ENCODE peak calls at places on chromosome 6, in eight cellular contexts. Q is A549, B is lung, H is H9, G is AG04450, O is heart left ventricle, R is cardiac muscle cell, L is pancreas. M is an unnamed sample.
A peak's percentile ranks its signal among the peaks of the same experiment; 100 is the strongest.

GRCh38 chr6:157630463-157631080 is 192.5 kb upstream of the SNX9 start:
- DNase-seq in Q (no peak), L (no peak), B (no peak), H (no peak), G (no peak), O (no peak), R (no peak), M (no peak)

GRCh38 chr6:33160728-33161323 is 31.4 kb downstream of the COL11A2 start:
- DNase-seq in B (peak; percentile 68), L (no peak), H (peak; percentile 75), R (no peak), Q (peak; percentile 45), G (peak; percentile 44), O (no peak), M (no peak)

GRCh38 chr6:131167773-131168172 is 32.5 kb downstream of the AKAP7 start:
- DNase-seq in H (no peak), B (no peak), R (no peak), L (no peak), Q (no peak), O (no peak), G (no peak), M (no peak)

GRCh38 chr6:56713285-56713684 is 70.6 kb upstream of the DST start:
- DNase-seq in R (no peak), G (no peak), H (peak; percentile 39), L (no peak), O (no peak), Q (peak; percentile 72), B (peak; percentile 67), M (no peak)

GRCh38 chr6:158665332-158665731 is 15.5 kb downstream of the SYTL3 start:
- DNase-seq in R (no peak), G (no peak), Q (no peak), O (no peak), H (no peak), L (no peak), B (no peak), M (no peak)

GRCh38 chr6:170074907-170075306 is 216.0 kb downstream of the DLL1 start:
- DNase-seq in G (no peak), Q (no peak), H (peak; percentile 21), B (no peak), L (no peak), O (peak; percentile 23), R (no peak), M (peak; percentile 34)

GRCh38 chr6:109465772-109466171 is 10.2 kb upstream of the MICAL1 start:
- DNase-seq in L (no peak), G (no peak), O (no peak), B (peak; percentile 78), R (peak; percentile 34), H (no peak), Q (no peak), M (peak; percentile 81)

GRCh38 chr6:137166247-137167098 is 7.0 kb downstream of the IL22RA2 start:
- DNase-seq in B (no peak), Q (no peak), O (no peak), G (no peak), R (no peak), H (no peak), L (no peak), M (no peak)

GRCh38 chr6:145801021-145801420 is 13.6 kb downstream of the FBXO30 start:
- DNase-seq in L (no peak), O (no peak), B (no peak), H (no peak), G (no peak), R (no peak), Q (no peak), M (no peak)

GRCh38 chr6:44265003-44265842 is at the start of gene NFKBIE:
- DNase-seq in G (peak; percentile 71), Q (peak; percentile 84), O (peak; percentile 97), L (peak; percentile 96), B (peak; percentile 91), H (peak; percentile 94), R (peak; percentile 95), M (peak; percentile 93)

GRCh38 chr6:142932788-142933362 is 12.1 kb downstream of the HIVEP2 start:
- DNase-seq in H (no peak), Q (no peak), O (no peak), R (no peak), L (no peak), B (no peak), G (no peak), M (no peak)

GRCh38 chr6:10033223-10033829 is 381.5 kb downstream of the TFAP2A start:
- DNase-seq in H (no peak), G (no peak), B (no peak), Q (peak; percentile 97), R (no peak), L (no peak), O (no peak), M (no peak)

GRCh38 chr6:45212976-45213375 is 115.2 kb upstream of the RUNX2 start:
- DNase-seq in Q (no peak), R (no peak), G (no peak), O (no peak), B (no peak), H (no peak), L (no peak), M (no peak)

GRCh38 chr6:13303668-13304017 is 24.7 kb downstream of the TBC1D7 start:
- DNase-seq in Q (no peak), B (peak; percentile 71), R (peak; percentile 80), G (peak; percentile 52), O (peak; percentile 87), L (peak; percentile 60), H (no peak), M (no peak)

GRCh38 chr6:56552212-56553130 is 90.2 kb downstream of the DST start:
- DNase-seq in H (no peak), O (no peak), L (no peak), G (no peak), R (no peak), Q (no peak), B (no peak), M (no peak)

GRCh38 chr6:153099636-153100035 is 31.4 kb downstream of the RGS17 start:
- DNase-seq in L (no peak), H (no peak), O (no peak), R (no peak), B (no peak), G (no peak), Q (no peak), M (no peak)

GRCh38 chr6:159103396-159104162 is 58.8 kb upstream of the TAGAP start:
- DNase-seq in L (no peak), O (no peak), H (no peak), R (no peak), Q (no peak), G (no peak), B (no peak), M (no peak)

GRCh38 chr6:161444464-161444863 is 170.6 kb upstream of the AGPAT4 start:
- DNase-seq in R (no peak), Q (no peak), H (peak; percentile 49), B (no peak), O (no peak), L (peak; percentile 69), G (no peak), M (peak; percentile 64)

GRCh38 chr6:128275030-128275429 is 245.4 kb downstream of the PTPRK start:
- DNase-seq in L (no peak), B (no peak), O (no peak), R (no peak), Q (no peak), G (peak; percentile 7), H (no peak), M (no peak)

GRCh38 chr6:85166106-85166505 is 283.8 kb upstream of the NT5E start:
- DNase-seq in H (no peak), R (no peak), B (no peak), Q (no peak), O (no peak), L (no peak), G (no peak), M (no peak)

GRCh38 chr6:29685718-29686326 is 4.9 kb upstream of the ZFP57 start:
- DNase-seq in O (no peak), Q (no peak), R (peak; percentile 76), B (no peak), G (no peak), H (peak; percentile 79), L (no peak), M (no peak)

GRCh38 chr6:90413867-90414266 is 117.2 kb upstream of the BACH2 start:
- DNase-seq in Q (no peak), O (no peak), H (peak; percentile 68), R (peak; percentile 77), G (no peak), L (no peak), B (no peak), M (no peak)

GRCh38 chr6:112579601-112580000 is 232.5 kb downstream of the RFPL4B start:
- DNase-seq in H (no peak), B (no peak), L (no peak), R (no peak), O (no peak), G (no peak), Q (no peak), M (no peak)

GRCh38 chr6:135995160-135995898 is 143.8 kb downstream of the PDE7B start:
- DNase-seq in G (peak; percentile 47), B (no peak), L (no peak), R (no peak), O (no peak), Q (peak; percentile 27), H (no peak), M (no peak)

GRCh38 chr6:157037165-157037564 is 260.0 kb downstream of the ARID1B start:
- DNase-seq in R (no peak), O (no peak), L (no peak), B (no peak), H (no peak), Q (no peak), G (no peak), M (no peak)

GRCh38 chr6:38508894-38509293 is 130.8 kb downstream of the BTBD9 start:
- DNase-seq in Q (peak; percentile 36), G (peak; percentile 37), R (peak; percentile 27), L (no peak), H (no peak), B (no peak), O (no peak), M (no peak)
- H3K27ac ChIP-seq in Q (no peak overlapping the region), G (no peak overlapping the region), R (no peak overlapping the region), L (no peak overlapping the region), H (no peak overlapping the region), B (no peak overlapping the region), O (no peak overlapping the region), M (no peak overlapping the region)

GRCh38 chr6:154822947-154823558 is 89.8 kb downstream of the SCAF8 start:
- DNase-seq in Q (no peak), B (no peak), R (peak; percentile 32), L (no peak), H (no peak), G (no peak), O (no peak), M (no peak)
- H3K27ac ChIP-seq in Q (no peak overlapping the region), B (no peak overlapping the region), R (peak overlapping the region; percentile 79), L (no peak overlapping the region), H (no peak overlapping the region), G (no peak overlapping the region), O (no peak overlapping the region), M (no peak overlapping the region)

DNA sequence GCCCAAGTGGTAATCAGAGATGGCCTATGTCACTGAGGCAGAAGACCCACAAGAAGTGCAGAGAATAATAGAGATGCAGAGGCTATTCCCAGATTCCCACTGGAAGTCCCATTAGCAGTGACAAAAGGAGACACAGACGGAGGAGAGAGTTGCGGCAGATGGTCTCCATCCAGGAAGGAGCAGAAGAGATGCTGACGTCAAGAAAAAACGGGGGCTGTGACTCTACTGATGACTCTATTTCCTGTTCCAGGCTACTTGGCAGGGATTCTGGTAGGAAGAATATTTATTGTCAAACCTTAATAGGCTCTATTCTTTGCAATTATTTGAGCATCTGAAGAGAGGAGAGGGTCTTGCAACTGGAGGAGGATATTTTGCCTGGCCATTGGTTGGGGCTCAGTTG is 246.0 kb upstream of the ECI2 start:
- DNase-seq in H (no peak), Q (no peak), O (no peak), B (no peak), L (no peak), R (no peak), G (no peak), M (no peak)
- H3K27ac ChIP-seq in H (no peak overlapping the region), Q (no peak overlapping the region), O (peak overlapping the region; percentile 31), B (no peak overlapping the region), L (no peak overlapping the region), R (peak overlapping the region; percentile 63), G (no peak overlapping the region), M (no peak overlapping the region)

GRCh38 chr6:130163261-130163660 is 59.5 kb downstream of the SAMD3 start:
- DNase-seq in R (no peak), L (no peak), G (no peak), B (no peak), H (no peak), Q (no peak), O (no peak), M (no peak)
- H3K27ac ChIP-seq in R (no peak overlapping the region), L (no peak overlapping the region), G (no peak overlapping the region), B (no peak overlapping the region), H (no peak overlapping the region), Q (no peak overlapping the region), O (no peak overlapping the region), M (no peak overlapping the region)

M was measured in dorsolateral prefrontal cortex.